ENCODE peak calls at places on chromosomes 5 and 9, in eight cellular contexts. One of them, this sample, is unnamed.

GRCh38 chr5:16152601-16153568 is 26.7 kb downstream of the MARCHF11 start:
- DNase-seq in tibial artery: no peak
- DNase-seq in upper lobe of right lung: no peak
- DNase-seq in breast epithelium: no peak
- DNase-seq in fibroblast of lung: no peak
- DNase-seq in stomach: no peak
- DNase-seq in suprapubic skin: no peak
- DNase-seq in GM12865: no peak
- DNase-seq in this sample: no peak

GRCh38 chr5:439636-440035 is 3.3 kb upstream of the EXOC3 start:
- DNase-seq in tibial artery: peak
- DNase-seq in upper lobe of right lung: no peak
- DNase-seq in breast epithelium: no peak
- DNase-seq in fibroblast of lung: no peak
- DNase-seq in stomach: no peak
- DNase-seq in suprapubic skin: peak
- DNase-seq in GM12865: no peak
- DNase-seq in this sample: no peak

GRCh38 chr9:92563701-92564100 is 27.9 kb upstream of the ECM2 start:
- DNase-seq in tibial artery: no peak
- DNase-seq in upper lobe of right lung: no peak
- DNase-seq in breast epithelium: no peak
- DNase-seq in fibroblast of lung: peak
- DNase-seq in stomach: no peak
- DNase-seq in suprapubic skin: no peak
- DNase-seq in GM12865: no peak
- DNase-seq in this sample: no peak

GRCh38 chr9:17318821-17319320 is 184.0 kb downstream of the CNTLN start:
- DNase-seq in tibial artery: no peak
- DNase-seq in upper lobe of right lung: no peak
- DNase-seq in breast epithelium: no peak
- DNase-seq in fibroblast of lung: peak
- DNase-seq in stomach: no peak
- DNase-seq in suprapubic skin: no peak
- DNase-seq in GM12865: no peak
- DNase-seq in this sample: no peak

GRCh38 chr5:66742896-66743247 is 146.7 kb downstream of the MAST4 start:
- DNase-seq in tibial artery: no peak
- DNase-seq in upper lobe of right lung: no peak
- DNase-seq in breast epithelium: no peak
- DNase-seq in fibroblast of lung: no peak
- DNase-seq in stomach: no peak
- DNase-seq in suprapubic skin: no peak
- DNase-seq in GM12865: no peak
- DNase-seq in this sample: no peak

GRCh38 chr5:6950250-6950649 is 237.0 kb downstream of the TENT4A start:
- DNase-seq in tibial artery: no peak
- DNase-seq in upper lobe of right lung: no peak
- DNase-seq in breast epithelium: no peak
- DNase-seq in fibroblast of lung: no peak
- DNase-seq in stomach: no peak
- DNase-seq in suprapubic skin: no peak
- DNase-seq in GM12865: no peak
- DNase-seq in this sample: no peak

GRCh38 chr5:72141440-72142271 is 34.4 kb downstream of the MAP1B start:
- DNase-seq in tibial artery: peak
- DNase-seq in upper lobe of right lung: no peak
- DNase-seq in breast epithelium: no peak
- DNase-seq in fibroblast of lung: peak
- DNase-seq in stomach: no peak
- DNase-seq in suprapubic skin: no peak
- DNase-seq in GM12865: no peak
- DNase-seq in this sample: no peak

GRCh38 chr5:141260458-141261237 is 15.5 kb downstream of the PCDHB15 start:
- DNase-seq in tibial artery: no peak
- DNase-seq in upper lobe of right lung: no peak
- DNase-seq in breast epithelium: no peak
- DNase-seq in fibroblast of lung: no peak
- DNase-seq in stomach: no peak
- DNase-seq in suprapubic skin: no peak
- DNase-seq in GM12865: no peak
- DNase-seq in this sample: no peak

GRCh38 chr5:37886207-37886905 is 46.5 kb upstream of the GDNF start:
- DNase-seq in tibial artery: no peak
- DNase-seq in upper lobe of right lung: no peak
- DNase-seq in breast epithelium: no peak
- DNase-seq in fibroblast of lung: peak
- DNase-seq in stomach: no peak
- DNase-seq in suprapubic skin: no peak
- DNase-seq in GM12865: no peak
- DNase-seq in this sample: no peak

GRCh38 chr5:41883243-41883642 is 13.0 kb upstream of the OXCT1 start:
- DNase-seq in tibial artery: no peak
- DNase-seq in upper lobe of right lung: no peak
- DNase-seq in breast epithelium: no peak
- DNase-seq in fibroblast of lung: no peak
- DNase-seq in stomach: no peak
- DNase-seq in suprapubic skin: no peak
- DNase-seq in GM12865: no peak
- DNase-seq in this sample: no peak

GRCh38 chr9:75672478-75672877 is 218.0 kb upstream of the PCSK5 start:
- DNase-seq in tibial artery: no peak
- DNase-seq in upper lobe of right lung: no peak
- DNase-seq in breast epithelium: no peak
- DNase-seq in fibroblast of lung: no peak
- DNase-seq in stomach: no peak
- DNase-seq in suprapubic skin: no peak
- DNase-seq in GM12865: no peak
- DNase-seq in this sample: no peak

GRCh38 chr5:102857090-102857818 is 102.1 kb downstream of the PAM start:
- DNase-seq in tibial artery: peak
- DNase-seq in upper lobe of right lung: no peak
- DNase-seq in breast epithelium: no peak
- DNase-seq in fibroblast of lung: no peak
- DNase-seq in stomach: no peak
- DNase-seq in suprapubic skin: no peak
- DNase-seq in GM12865: no peak
- DNase-seq in this sample: no peak

GRCh38 chr5:127810707-127811106 is 107.5 kb downstream of the CCDC192 start:
- DNase-seq in tibial artery: no peak
- DNase-seq in upper lobe of right lung: no peak
- DNase-seq in breast epithelium: no peak
- DNase-seq in fibroblast of lung: no peak
- DNase-seq in stomach: no peak
- DNase-seq in suprapubic skin: no peak
- DNase-seq in GM12865: no peak
- DNase-seq in this sample: no peak

GRCh38 chr5:172455087-172455381 is 709 bp upstream of the SH3PXD2B start:
- DNase-seq in tibial artery: peak
- DNase-seq in upper lobe of right lung: peak
- DNase-seq in breast epithelium: no peak
- DNase-seq in fibroblast of lung: no peak
- DNase-seq in stomach: no peak
- DNase-seq in suprapubic skin: no peak
- DNase-seq in GM12865: no peak
- DNase-seq in this sample: no peak
- H3K4me3 ChIP-seq in tibial artery: peak
- H3K4me3 ChIP-seq in upper lobe of right lung: peak
- H3K4me3 ChIP-seq in breast epithelium: peak
- H3K4me3 ChIP-seq in fibroblast of lung: peak
- H3K4me3 ChIP-seq in stomach: peak
- H3K4me3 ChIP-seq in suprapubic skin: peak
- H3K4me3 ChIP-seq in GM12865: no peak
- H3K4me3 ChIP-seq in this sample: peak

DNA sequence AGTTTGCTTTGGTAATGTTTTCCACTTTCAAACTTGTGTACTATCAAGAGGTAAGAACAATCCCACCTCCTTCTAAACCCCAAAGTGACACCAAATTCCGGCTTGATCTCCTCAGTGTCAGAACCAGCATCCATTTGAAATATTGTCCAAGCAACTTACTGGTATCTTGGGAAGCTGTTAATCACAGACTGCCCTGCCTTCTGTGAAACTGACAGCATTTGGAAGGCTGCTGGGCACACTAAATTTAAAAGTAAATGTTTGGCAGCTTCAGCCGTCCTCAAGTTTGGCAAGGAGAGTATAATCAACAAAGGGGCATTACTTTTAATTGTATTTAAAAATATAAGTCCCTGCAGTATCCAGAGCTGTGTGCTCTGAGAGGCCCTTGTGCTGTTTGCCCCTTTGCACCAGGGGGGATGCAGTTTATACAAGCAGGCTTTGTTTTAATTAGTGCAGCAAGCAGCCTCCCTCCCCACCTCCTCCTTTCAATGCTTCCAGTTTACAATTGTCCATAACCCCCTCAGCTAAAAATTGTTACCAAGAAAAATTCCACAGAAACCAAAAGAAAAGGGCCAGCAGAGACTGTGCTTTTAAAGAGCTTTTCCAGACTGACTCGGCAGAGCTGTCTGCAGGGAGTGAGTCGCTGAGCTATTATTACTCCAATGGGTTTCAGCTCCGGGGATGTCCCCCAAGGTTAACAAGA is 328.4 kb upstream of the MPDZ start:
- DNase-seq in tibial artery: no peak
- DNase-seq in upper lobe of right lung: no peak
- DNase-seq in breast epithelium: no peak
- DNase-seq in fibroblast of lung: peak
- DNase-seq in stomach: no peak
- DNase-seq in suprapubic skin: no peak
- DNase-seq in GM12865: no peak
- DNase-seq in this sample: no peak
- H3K4me3 ChIP-seq in tibial artery: peak
- H3K4me3 ChIP-seq in upper lobe of right lung: no peak
- H3K4me3 ChIP-seq in breast epithelium: peak
- H3K4me3 ChIP-seq in fibroblast of lung: no peak
- H3K4me3 ChIP-seq in stomach: no peak
- H3K4me3 ChIP-seq in suprapubic skin: peak
- H3K4me3 ChIP-seq in GM12865: no peak
- H3K4me3 ChIP-seq in this sample: no peak

DNA sequence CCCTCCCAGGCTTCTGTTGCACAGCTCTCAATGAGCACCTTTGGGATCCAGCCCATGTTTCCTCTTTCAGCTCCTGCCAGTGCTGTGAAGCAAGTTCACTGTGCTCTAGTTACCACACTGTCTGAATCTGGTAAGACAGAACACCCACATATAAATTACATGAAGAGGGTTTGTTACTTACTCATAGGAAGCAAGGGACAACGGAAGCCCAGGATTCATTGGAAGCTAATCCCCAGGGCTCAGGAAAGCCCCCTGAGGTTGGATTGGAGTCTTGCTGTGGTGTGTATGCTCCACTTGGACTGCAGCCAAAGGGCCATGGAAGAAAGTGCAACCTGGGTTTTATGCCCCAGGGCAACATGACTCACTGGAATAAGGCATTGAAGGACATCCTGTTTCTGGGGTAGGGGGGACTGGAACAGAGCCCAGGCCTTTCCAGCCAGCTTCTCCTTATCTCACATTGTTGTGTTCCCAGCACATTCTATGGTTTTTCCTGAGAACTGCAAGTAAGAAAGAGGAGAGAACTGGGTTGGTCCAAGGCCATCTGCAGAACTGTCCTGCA is 15.6 kb upstream of the CLK4 start:
- DNase-seq in tibial artery: no peak
- DNase-seq in upper lobe of right lung: no peak
- DNase-seq in breast epithelium: no peak
- DNase-seq in fibroblast of lung: peak
- DNase-seq in stomach: no peak
- DNase-seq in suprapubic skin: no peak
- DNase-seq in GM12865: no peak
- DNase-seq in this sample: no peak
- H3K4me3 ChIP-seq in tibial artery: no peak
- H3K4me3 ChIP-seq in upper lobe of right lung: no peak
- H3K4me3 ChIP-seq in breast epithelium: no peak
- H3K4me3 ChIP-seq in fibroblast of lung: no peak
- H3K4me3 ChIP-seq in stomach: no peak
- H3K4me3 ChIP-seq in suprapubic skin: no peak
- H3K4me3 ChIP-seq in GM12865: no peak
- H3K4me3 ChIP-seq in this sample: no peak

GRCh38 chr9:114025196-114025753 is 52.8 kb downstream of the AMBP start:
- DNase-seq in tibial artery: no peak
- DNase-seq in upper lobe of right lung: no peak
- DNase-seq in breast epithelium: peak
- DNase-seq in fibroblast of lung: peak
- DNase-seq in stomach: no peak
- DNase-seq in suprapubic skin: no peak
- DNase-seq in GM12865: no peak
- DNase-seq in this sample: peak
- H3K4me3 ChIP-seq in tibial artery: no peak
- H3K4me3 ChIP-seq in upper lobe of right lung: no peak
- H3K4me3 ChIP-seq in breast epithelium: no peak
- H3K4me3 ChIP-seq in fibroblast of lung: no peak
- H3K4me3 ChIP-seq in stomach: no peak
- H3K4me3 ChIP-seq in suprapubic skin: no peak
- H3K4me3 ChIP-seq in GM12865: no peak
- H3K4me3 ChIP-seq in this sample: no peak

GRCh38 chr5:142784405-142784955 is 14.3 kb downstream of the ARHGAP26 start:
- DNase-seq in tibial artery: no peak
- DNase-seq in upper lobe of right lung: no peak
- DNase-seq in breast epithelium: no peak
- DNase-seq in fibroblast of lung: no peak
- DNase-seq in stomach: no peak
- DNase-seq in suprapubic skin: no peak
- DNase-seq in GM12865: no peak
- DNase-seq in this sample: no peak
- H3K4me3 ChIP-seq in tibial artery: no peak
- H3K4me3 ChIP-seq in upper lobe of right lung: no peak
- H3K4me3 ChIP-seq in breast epithelium: no peak
- H3K4me3 ChIP-seq in fibroblast of lung: no peak
- H3K4me3 ChIP-seq in stomach: no peak
- H3K4me3 ChIP-seq in suprapubic skin: no peak
- H3K4me3 ChIP-seq in GM12865: no peak
- H3K4me3 ChIP-seq in this sample: no peak

DNA sequence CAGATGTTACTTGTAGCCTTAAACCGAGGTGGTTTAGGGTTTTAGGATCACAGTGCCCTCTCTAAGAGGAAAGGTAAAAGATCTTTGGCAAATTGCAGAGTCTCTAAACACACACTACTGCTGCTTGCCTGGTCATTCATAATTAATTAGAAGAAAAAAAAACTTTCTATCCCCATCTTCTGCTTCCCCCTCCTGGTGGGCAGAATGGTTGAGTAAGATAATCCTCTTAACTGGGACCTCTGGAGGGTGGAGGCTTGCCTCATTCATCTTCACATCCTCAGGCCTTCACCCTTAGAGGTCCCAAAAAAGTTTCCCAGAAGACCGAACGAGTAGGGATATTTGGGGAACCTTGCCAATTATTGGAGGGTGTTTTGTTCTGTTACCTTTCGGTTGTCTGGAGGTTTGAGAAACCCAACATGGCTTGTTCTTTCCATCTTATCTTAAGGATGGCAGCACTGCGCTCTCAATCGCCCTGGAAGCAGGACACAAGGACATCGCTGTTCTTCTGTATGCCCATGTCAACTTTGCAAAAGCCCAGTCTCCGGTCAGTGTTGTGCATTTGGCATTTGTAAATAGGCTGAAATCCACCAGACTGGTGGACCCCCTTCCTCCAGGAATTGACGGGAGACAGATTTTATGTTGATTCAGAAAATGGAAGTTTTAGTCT is 97.3 kb upstream of the DMRT1 start:
- DNase-seq in tibial artery: peak
- DNase-seq in upper lobe of right lung: no peak
- DNase-seq in breast epithelium: no peak
- DNase-seq in fibroblast of lung: no peak
- DNase-seq in stomach: no peak
- DNase-seq in suprapubic skin: no peak
- DNase-seq in GM12865: no peak
- DNase-seq in this sample: peak
- H3K4me3 ChIP-seq in tibial artery: no peak
- H3K4me3 ChIP-seq in upper lobe of right lung: no peak
- H3K4me3 ChIP-seq in breast epithelium: no peak
- H3K4me3 ChIP-seq in fibroblast of lung: no peak
- H3K4me3 ChIP-seq in stomach: no peak
- H3K4me3 ChIP-seq in suprapubic skin: no peak
- H3K4me3 ChIP-seq in GM12865: no peak
- H3K4me3 ChIP-seq in this sample: no peak

This sample was measured in H7.